ENCODE peak calls at places on chromosomes 7 and 10, in six cellular contexts. One of them, this sample, is unnamed.

GRCh38 chr10:72567421-72567820 is 58.5 kb downstream of the MICU1 start:
- DNase-seq in NCI-H1436: no peak
- DNase-seq in stimulated activated CD4-positive, alpha-beta T cell treated with anti-CD3 and anti-CD28 coated beads, TNF-alpha, amount 100 ng/mL, for 48 hours: no peak
- DNase-seq in T-helper 2 cell: no peak
- DNase-seq in NCI-H1417: no peak
- DNase-seq in psoas muscle: peak
- DNase-seq in this sample: no peak

GRCh38 chr7:5388905-5389433 is 34.7 kb downstream of the TNRC18 start:
- DNase-seq in psoas muscle: no peak
- DNase-seq in T-helper 2 cell: no peak
- DNase-seq in NCI-H1436: no peak
- DNase-seq in stimulated activated CD4-positive, alpha-beta T cell treated with anti-CD3 and anti-CD28 coated beads, TNF-alpha, amount 100 ng/mL, for 48 hours: no peak
- DNase-seq in NCI-H1417: no peak
- DNase-seq in this sample: no peak

GRCh38 chr7:152411389-152411788 is 24.4 kb downstream of the KMT2C start:
- DNase-seq in T-helper 2 cell: no peak
- DNase-seq in stimulated activated CD4-positive, alpha-beta T cell treated with anti-CD3 and anti-CD28 coated beads, TNF-alpha, amount 100 ng/mL, for 48 hours: no peak
- DNase-seq in NCI-H1417: no peak
- DNase-seq in NCI-H1436: no peak
- DNase-seq in psoas muscle: no peak
- DNase-seq in this sample: no peak

GRCh38 chr10:24575462-24576002 is 148.2 kb downstream of the ARHGAP21 start:
- DNase-seq in NCI-H1436: no peak
- DNase-seq in T-helper 2 cell: no peak
- DNase-seq in stimulated activated CD4-positive, alpha-beta T cell treated with anti-CD3 and anti-CD28 coated beads, TNF-alpha, amount 100 ng/mL, for 48 hours: no peak
- DNase-seq in NCI-H1417: no peak
- DNase-seq in psoas muscle: no peak
- DNase-seq in this sample: no peak

GRCh38 chr7:7569615-7570014 is 2.9 kb downstream of the MIOS start:
- DNase-seq in stimulated activated CD4-positive, alpha-beta T cell treated with anti-CD3 and anti-CD28 coated beads, TNF-alpha, amount 100 ng/mL, for 48 hours: no peak
- DNase-seq in psoas muscle: no peak
- DNase-seq in T-helper 2 cell: no peak
- DNase-seq in NCI-H1417: no peak
- DNase-seq in NCI-H1436: no peak
- DNase-seq in this sample: no peak

GRCh38 chr7:129719980-129720732 is 108.6 kb downstream of the NRF1 start:
- DNase-seq in T-helper 2 cell: no peak
- DNase-seq in stimulated activated CD4-positive, alpha-beta T cell treated with anti-CD3 and anti-CD28 coated beads, TNF-alpha, amount 100 ng/mL, for 48 hours: no peak
- DNase-seq in psoas muscle: no peak
- DNase-seq in NCI-H1417: peak
- DNase-seq in NCI-H1436: peak
- DNase-seq in this sample: no peak

GRCh38 chr7:99551329-99551728 is 585 bp downstream of the FAM200A start:
- DNase-seq in NCI-H1417: peak
- DNase-seq in psoas muscle: no peak
- DNase-seq in stimulated activated CD4-positive, alpha-beta T cell treated with anti-CD3 and anti-CD28 coated beads, TNF-alpha, amount 100 ng/mL, for 48 hours: no peak
- DNase-seq in T-helper 2 cell: no peak
- DNase-seq in NCI-H1436: no peak
- DNase-seq in this sample: no peak

GRCh38 chr10:44520651-44521050 is 135.8 kb upstream of the CXCL12 start:
- DNase-seq in NCI-H1436: no peak
- DNase-seq in T-helper 2 cell: no peak
- DNase-seq in psoas muscle: no peak
- DNase-seq in stimulated activated CD4-positive, alpha-beta T cell treated with anti-CD3 and anti-CD28 coated beads, TNF-alpha, amount 100 ng/mL, for 48 hours: no peak
- DNase-seq in NCI-H1417: no peak
- DNase-seq in this sample: no peak

GRCh38 chr7:157938211-157938610 is 601.4 kb downstream of the DNAJB6 start:
- DNase-seq in NCI-H1436: no peak
- DNase-seq in NCI-H1417: no peak
- DNase-seq in psoas muscle: no peak
- DNase-seq in stimulated activated CD4-positive, alpha-beta T cell treated with anti-CD3 and anti-CD28 coated beads, TNF-alpha, amount 100 ng/mL, for 48 hours: no peak
- DNase-seq in T-helper 2 cell: no peak
- DNase-seq in this sample: no peak

GRCh38 chr7:116310131-116310530 is 99.8 kb downstream of the TES start:
- DNase-seq in NCI-H1436: no peak
- DNase-seq in psoas muscle: no peak
- DNase-seq in stimulated activated CD4-positive, alpha-beta T cell treated with anti-CD3 and anti-CD28 coated beads, TNF-alpha, amount 100 ng/mL, for 48 hours: no peak
- DNase-seq in T-helper 2 cell: no peak
- DNase-seq in NCI-H1417: no peak
- DNase-seq in this sample: no peak

GRCh38 chr10:84825330-84825729 is 496.9 kb downstream of the CCSER2 start:
- DNase-seq in T-helper 2 cell: no peak
- DNase-seq in stimulated activated CD4-positive, alpha-beta T cell treated with anti-CD3 and anti-CD28 coated beads, TNF-alpha, amount 100 ng/mL, for 48 hours: no peak
- DNase-seq in NCI-H1436: no peak
- DNase-seq in NCI-H1417: no peak
- DNase-seq in psoas muscle: no peak
- DNase-seq in this sample: no peak

GRCh38 chr10:17214991-17215781 is 12.9 kb upstream of the VIM start:
- DNase-seq in T-helper 2 cell: no peak
- DNase-seq in psoas muscle: no peak
- DNase-seq in stimulated activated CD4-positive, alpha-beta T cell treated with anti-CD3 and anti-CD28 coated beads, TNF-alpha, amount 100 ng/mL, for 48 hours: no peak
- DNase-seq in NCI-H1436: no peak
- DNase-seq in NCI-H1417: no peak
- DNase-seq in this sample: no peak

GRCh38 chr7:103636153-103636552 is 190.1 kb upstream of the SLC26A5 start:
- DNase-seq in psoas muscle: no peak
- DNase-seq in NCI-H1417: no peak
- DNase-seq in NCI-H1436: no peak
- DNase-seq in T-helper 2 cell: no peak
- DNase-seq in stimulated activated CD4-positive, alpha-beta T cell treated with anti-CD3 and anti-CD28 coated beads, TNF-alpha, amount 100 ng/mL, for 48 hours: no peak
- DNase-seq in this sample: no peak

GRCh38 chr10:2981361-2981801 is 86.0 kb upstream of the PFKP start:
- DNase-seq in stimulated activated CD4-positive, alpha-beta T cell treated with anti-CD3 and anti-CD28 coated beads, TNF-alpha, amount 100 ng/mL, for 48 hours: no peak
- DNase-seq in NCI-H1417: no peak
- DNase-seq in psoas muscle: no peak
- DNase-seq in NCI-H1436: no peak
- DNase-seq in T-helper 2 cell: no peak
- DNase-seq in this sample: no peak

GRCh38 chr10:93235686-93236085 is 162.0 kb downstream of the CYP26A1 start:
- DNase-seq in NCI-H1436: no peak
- DNase-seq in T-helper 2 cell: no peak
- DNase-seq in NCI-H1417: no peak
- DNase-seq in psoas muscle: no peak
- DNase-seq in stimulated activated CD4-positive, alpha-beta T cell treated with anti-CD3 and anti-CD28 coated beads, TNF-alpha, amount 100 ng/mL, for 48 hours: no peak
- DNase-seq in this sample: no peak

GRCh38 chr7:117272360-117272759 is 50.5 kb downstream of the WNT2 start:
- DNase-seq in NCI-H1417: no peak
- DNase-seq in NCI-H1436: no peak
- DNase-seq in psoas muscle: no peak
- DNase-seq in stimulated activated CD4-positive, alpha-beta T cell treated with anti-CD3 and anti-CD28 coated beads, TNF-alpha, amount 100 ng/mL, for 48 hours: no peak
- DNase-seq in T-helper 2 cell: no peak
- DNase-seq in this sample: no peak

GRCh38 chr10:132929953-132930640 is 12.3 kb downstream of the CFAP46 start:
- DNase-seq in NCI-H1417: no peak
- DNase-seq in psoas muscle: peak
- DNase-seq in T-helper 2 cell: no peak
- DNase-seq in stimulated activated CD4-positive, alpha-beta T cell treated with anti-CD3 and anti-CD28 coated beads, TNF-alpha, amount 100 ng/mL, for 48 hours: no peak
- DNase-seq in NCI-H1436: no peak
- DNase-seq in this sample: peak

GRCh38 chr7:70238171-70238575 is 639.9 kb downstream of the AUTS2 start:
- DNase-seq in psoas muscle: no peak
- DNase-seq in stimulated activated CD4-positive, alpha-beta T cell treated with anti-CD3 and anti-CD28 coated beads, TNF-alpha, amount 100 ng/mL, for 48 hours: no peak
- DNase-seq in NCI-H1417: no peak
- DNase-seq in T-helper 2 cell: no peak
- DNase-seq in NCI-H1436: no peak
- DNase-seq in this sample: no peak

GRCh38 chr10:46541017-46541661 is 15.3 kb downstream of the GPRIN2 start:
- DNase-seq in NCI-H1417: no peak
- DNase-seq in T-helper 2 cell: peak
- DNase-seq in stimulated activated CD4-positive, alpha-beta T cell treated with anti-CD3 and anti-CD28 coated beads, TNF-alpha, amount 100 ng/mL, for 48 hours: no peak
- DNase-seq in NCI-H1436: no peak
- DNase-seq in psoas muscle: peak
- DNase-seq in this sample: peak

GRCh38 chr7:151276651-151277590 is 28.4 kb upstream of the SMARCD3 start:
- DNase-seq in stimulated activated CD4-positive, alpha-beta T cell treated with anti-CD3 and anti-CD28 coated beads, TNF-alpha, amount 100 ng/mL, for 48 hours: peak
- DNase-seq in NCI-H1436: peak
- DNase-seq in NCI-H1417: peak
- DNase-seq in T-helper 2 cell: peak
- DNase-seq in psoas muscle: peak
- DNase-seq in this sample: no peak

GRCh38 chr10:114615600-114616007 is 42.5 kb downstream of the ABLIM1 start:
- DNase-seq in NCI-H1436: no peak
- DNase-seq in stimulated activated CD4-positive, alpha-beta T cell treated with anti-CD3 and anti-CD28 coated beads, TNF-alpha, amount 100 ng/mL, for 48 hours: no peak
- DNase-seq in T-helper 2 cell: no peak
- DNase-seq in NCI-H1417: no peak
- DNase-seq in psoas muscle: no peak
- DNase-seq in this sample: no peak

GRCh38 chr7:13908667-13909382 is 80.6 kb downstream of the ETV1 start:
- DNase-seq in stimulated activated CD4-positive, alpha-beta T cell treated with anti-CD3 and anti-CD28 coated beads, TNF-alpha, amount 100 ng/mL, for 48 hours: no peak
- DNase-seq in NCI-H1417: peak
- DNase-seq in psoas muscle: no peak
- DNase-seq in NCI-H1436: peak
- DNase-seq in T-helper 2 cell: no peak
- DNase-seq in this sample: no peak

GRCh38 chr7:155739538-155740140 is 72.6 kb downstream of the SHH start:
- DNase-seq in stimulated activated CD4-positive, alpha-beta T cell treated with anti-CD3 and anti-CD28 coated beads, TNF-alpha, amount 100 ng/mL, for 48 hours: no peak
- DNase-seq in psoas muscle: no peak
- DNase-seq in NCI-H1436: no peak
- DNase-seq in NCI-H1417: no peak
- DNase-seq in T-helper 2 cell: no peak
- DNase-seq in this sample: no peak

GRCh38 chr7:5796076-5796475 is 14.6 kb upstream of the RNF216 start:
- DNase-seq in stimulated activated CD4-positive, alpha-beta T cell treated with anti-CD3 and anti-CD28 coated beads, TNF-alpha, amount 100 ng/mL, for 48 hours: no peak
- DNase-seq in NCI-H1417: no peak
- DNase-seq in psoas muscle: no peak
- DNase-seq in NCI-H1436: no peak
- DNase-seq in T-helper 2 cell: no peak
- DNase-seq in this sample: no peak

GRCh38 chr10:923844-924523 is 7.5 kb downstream of the LARP4B start:
- DNase-seq in T-helper 2 cell: no peak
- DNase-seq in NCI-H1436: no peak
- DNase-seq in stimulated activated CD4-positive, alpha-beta T cell treated with anti-CD3 and anti-CD28 coated beads, TNF-alpha, amount 100 ng/mL, for 48 hours: no peak
- DNase-seq in psoas muscle: no peak
- DNase-seq in NCI-H1417: no peak
- DNase-seq in this sample: no peak

GRCh38 chr7:6636741-6637543 is at the start of gene ZNF316:
- DNase-seq in psoas muscle: peak
- DNase-seq in NCI-H1417: peak
- DNase-seq in NCI-H1436: peak
- DNase-seq in stimulated activated CD4-positive, alpha-beta T cell treated with anti-CD3 and anti-CD28 coated beads, TNF-alpha, amount 100 ng/mL, for 48 hours: peak
- DNase-seq in T-helper 2 cell: peak
- DNase-seq in this sample: peak

GRCh38 chr7:86667732-86668131 is 24.0 kb downstream of the GRM3 start:
- DNase-seq in stimulated activated CD4-positive, alpha-beta T cell treated with anti-CD3 and anti-CD28 coated beads, TNF-alpha, amount 100 ng/mL, for 48 hours: no peak
- DNase-seq in NCI-H1436: peak
- DNase-seq in NCI-H1417: peak
- DNase-seq in T-helper 2 cell: no peak
- DNase-seq in psoas muscle: no peak
- DNase-seq in this sample: no peak

GRCh38 chr10:48811461-48811860 is 126.8 kb downstream of the WDFY4 start:
- DNase-seq in NCI-H1417: no peak
- DNase-seq in NCI-H1436: no peak
- DNase-seq in T-helper 2 cell: no peak
- DNase-seq in stimulated activated CD4-positive, alpha-beta T cell treated with anti-CD3 and anti-CD28 coated beads, TNF-alpha, amount 100 ng/mL, for 48 hours: no peak
- DNase-seq in psoas muscle: no peak
- DNase-seq in this sample: no peak

GRCh38 chr7:6623589-6624245 is 8.3 kb downstream of the ZNF853 start:
- DNase-seq in NCI-H1417: no peak
- DNase-seq in NCI-H1436: no peak
- DNase-seq in T-helper 2 cell: no peak
- DNase-seq in stimulated activated CD4-positive, alpha-beta T cell treated with anti-CD3 and anti-CD28 coated beads, TNF-alpha, amount 100 ng/mL, for 48 hours: no peak
- DNase-seq in psoas muscle: no peak
- DNase-seq in this sample: no peak

GRCh38 chr7:90262438-90262837 is 17.5 kb downstream of the CFAP69 start:
- DNase-seq in NCI-H1417: peak
- DNase-seq in stimulated activated CD4-positive, alpha-beta T cell treated with anti-CD3 and anti-CD28 coated beads, TNF-alpha, amount 100 ng/mL, for 48 hours: no peak
- DNase-seq in psoas muscle: no peak
- DNase-seq in NCI-H1436: no peak
- DNase-seq in T-helper 2 cell: no peak
- DNase-seq in this sample: no peak

GRCh38 chr7:81062747-81063146 is 143.9 kb upstream of the SEMA3C start:
- DNase-seq in NCI-H1436: no peak
- DNase-seq in stimulated activated CD4-positive, alpha-beta T cell treated with anti-CD3 and anti-CD28 coated beads, TNF-alpha, amount 100 ng/mL, for 48 hours: no peak
- DNase-seq in psoas muscle: no peak
- DNase-seq in T-helper 2 cell: no peak
- DNase-seq in NCI-H1417: no peak
- DNase-seq in this sample: no peak